ENCODE peak calls at places on chromosomes 2 and 18, in four cellular contexts. Q is IMR-90, R is H1, G is H9. Z is an unnamed sample.

GRCh38 chr2:20593072-20594034 is 57.5 kb downstream of the HS1BP3 start:
- DNase-seq in Q (peak; percentile 93), R (no peak), G (no peak), Z (no peak)

GRCh38 chr2:227415538-227416424 is 28.0 kb upstream of the SCYGR1 start:
- DNase-seq in Q (peak; percentile 69), R (no peak), G (no peak), Z (no peak)

GRCh38 chr2:37005118-37005868 is 39.0 kb upstream of the STRN start:
- DNase-seq in Q (peak; percentile 23), R (peak; percentile 2), G (peak; percentile 49), Z (peak; percentile 78)

GRCh38 chr2:187716301-187716700 is 162.1 kb upstream of the TFPI start:
- DNase-seq in Q (no peak), R (no peak), G (no peak), Z (no peak)

GRCh38 chr18:54882318-54882717 is 54.0 kb downstream of the RAB27B start:
- DNase-seq in Q (no peak), R (no peak), G (no peak), Z (peak; percentile 44)

GRCh38 chr2:96888082-96889011 is 18.5 kb upstream of the SEMA4C start:
- DNase-seq in Q (no peak), R (no peak), G (no peak), Z (no peak)

GRCh38 chr2:38771632-38772031 is 6.4 kb upstream of the GEMIN6 start:
- DNase-seq in Q (peak; percentile 55), R (no peak), G (no peak), Z (no peak)

GRCh38 chr2:71612581-71613520 is 159.5 kb downstream of the DYSF start:
- DNase-seq in Q (no peak), R (no peak), G (peak; percentile 8), Z (no peak)

GRCh38 chr2:231929961-231930600 is 3.9 kb upstream of the NPPC start:
- DNase-seq in Q (peak; percentile 8), R (no peak), G (peak; percentile 82), Z (peak; percentile 43)

GRCh38 chr2:67503066-67503795 is 106.1 kb downstream of the ETAA1 start:
- DNase-seq in Q (peak; percentile 99), R (no peak), G (no peak), Z (peak; percentile 27)

GRCh38 chr2:227164745-227165350 is 424 bp downstream of the COL4A3 start:
- DNase-seq in Q (no peak), R (no peak), G (peak; percentile 55), Z (peak; percentile 46)

GRCh38 chr2:163697846-163698637 is 37.8 kb downstream of the FIGN start:
- DNase-seq in Q (no peak), R (no peak), G (no peak), Z (peak; percentile 78)

GRCh38 chr2:16633632-16634430 is 31.8 kb downstream of the CYRIA start:
- DNase-seq in Q (peak; percentile 55), R (no peak), G (no peak), Z (no peak)

GRCh38 chr2:160201849-160202539 is 1.9 kb upstream of the ITGB6 start:
- DNase-seq in Q (no peak), R (no peak), G (no peak), Z (no peak)

GRCh38 chr2:45910473-45911060 is 259.1 kb downstream of the PRKCE start:
- DNase-seq in Q (no peak), R (no peak), G (no peak), Z (peak; percentile 76)

GRCh38 chr2:86157009-86157556 is 38.2 kb downstream of the IMMT start:
- DNase-seq in Q (no peak), R (no peak), G (no peak), Z (peak; percentile 23)
- H4K5ac ChIP-seq in Q (no peak overlapping the region), R (no peak overlapping the region), G (no peak overlapping the region), Z (no peak overlapping the region)

GRCh38 chr2:152432765-152433164 is 97.8 kb downstream of the FMNL2 start:
- DNase-seq in Q (no peak), R (no peak), G (no peak), Z (no peak)
- H3K79me1 ChIP-seq in Q (peaks cover 16% of the 10 kb centered on the region), R (peaks cover 8% of the 10 kb centered on the region), G (peaks cover 11% of the 10 kb centered on the region), Z (peaks cover 32% of the 10 kb centered on the region)

GRCh38 chr2:237538001-237538720 is 28.2 kb upstream of the PRLH start:
- DNase-seq in Q (no peak), R (no peak), G (no peak), Z (no peak)

GRCh38 chr2:237535385-237536082 is 30.8 kb upstream of the PRLH start:
- DNase-seq in Q (no peak), R (no peak), G (no peak), Z (no peak)

GRCh38 chr2:237534380-237534779 is 32.0 kb upstream of the PRLH start:
- DNase-seq in Q (no peak), R (no peak), G (no peak), Z (no peak)

GRCh38 chr2:237536083-237536415 is 30.3 kb upstream of the PRLH start:
- DNase-seq in Q (no peak), R (no peak), G (no peak), Z (no peak)

DNA sequence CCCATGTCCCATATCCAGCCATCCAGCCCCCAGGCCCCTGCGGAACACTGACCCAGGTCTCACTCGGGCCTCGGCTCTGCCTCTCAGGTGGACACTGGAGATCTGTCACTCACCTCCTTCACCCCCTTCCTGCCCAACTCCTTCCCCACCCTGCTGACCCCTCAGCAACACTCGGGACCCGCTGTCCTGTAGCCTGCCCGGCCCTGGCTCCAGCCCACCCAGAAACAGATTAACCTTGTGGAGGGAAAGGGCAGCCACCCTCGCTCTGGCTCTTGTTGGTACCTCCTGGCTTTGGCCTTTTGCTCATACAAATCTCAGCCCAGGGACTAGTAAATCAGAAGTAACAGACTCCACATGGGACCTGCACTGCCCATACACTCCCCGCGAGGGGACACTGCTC is 29.8 kb upstream of the PRLH start:
- DNase-seq in Q (no peak), R (no peak), G (no peak), Z (no peak)
- H3K23ac ChIP-seq in Q (no peak overlapping the region), R (no peak overlapping the region), G (no peak overlapping the region), Z (no peak overlapping the region)

DNA sequence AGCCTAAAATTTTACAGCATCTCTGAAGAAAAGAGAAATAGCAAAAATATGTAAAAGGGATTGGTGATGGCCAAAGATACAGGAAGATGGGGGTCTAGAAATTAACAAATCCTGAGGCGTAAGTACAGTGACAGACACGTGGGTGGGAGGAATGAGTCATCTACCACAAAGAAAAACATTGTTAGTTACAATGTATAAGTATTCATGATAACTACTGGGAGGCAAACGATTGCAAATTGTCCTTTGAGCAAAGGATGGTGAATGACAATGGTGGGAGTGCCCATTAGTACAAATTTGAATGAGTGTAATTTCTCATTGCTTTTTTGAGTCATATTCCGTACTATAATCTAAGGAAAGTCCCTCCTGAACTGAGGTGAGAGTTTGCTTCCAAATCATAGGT is 809.0 kb upstream of the FAM98A start:
- DNase-seq in Q (no peak), R (no peak), G (no peak), Z (no peak)
- H4K5ac ChIP-seq in Q (no peak overlapping the region), R (no peak overlapping the region), G (no peak overlapping the region), Z (no peak overlapping the region)

GRCh38 chr2:219737270-219737691 is 109.9 kb downstream of the SLC4A3 start:
- DNase-seq in Q (peak; percentile 43), R (no peak), G (no peak), Z (peak; percentile 52)
- H3K79me1 ChIP-seq in Q (no peaks in the 10 kb centered on the region), R (no peaks in the 10 kb centered on the region), G (no peaks in the 10 kb centered on the region), Z (no peaks in the 10 kb centered on the region)